ENCODE peak calls at places on chromosomes 12 and 14, in four cellular contexts. A, S, O and D are unnamed samples.

GRCh38 chr12:120235369-120236123 is 30.0 kb downstream of the PXN start:
- DNase-seq in O (no peak), A (no peak), S (no peak), D (no peak)

GRCh38 chr14:95237121-95237876 is 80.0 kb upstream of the DICER1 start:
- DNase-seq in O (no peak), A (peak; percentile 80), S (no peak), D (no peak)

GRCh38 chr14:32933623-32933942 is 5.1 kb upstream of the NPAS3 start:
- DNase-seq in S (peak; percentile 32), O (no peak), A (no peak), D (no peak)

GRCh38 chr14:69535230-69535848 is 39.3 kb downstream of the CCDC177 start:
- DNase-seq in O (peak; percentile 71), A (no peak), S (peak; percentile 76), D (no peak)

GRCh38 chr12:121765573-121765972 is 27.9 kb downstream of the RHOF start:
- DNase-seq in A (no peak), O (no peak), S (peak; percentile 61), D (no peak)

GRCh38 chr12:25764892-25765291 is 193.6 kb upstream of the RASSF8 start:
- DNase-seq in A (no peak), S (peak; percentile 65), O (no peak), D (no peak)

GRCh38 chr12:50283924-50284236 is 560 bp upstream of the LIMA1 start:
- DNase-seq in A (no peak), S (peak; percentile 58), O (no peak), D (no peak)

GRCh38 chr12:64625243-64626077 is 15.2 kb downstream of the RASSF3 start:
- DNase-seq in O (no peak), A (no peak), S (peak; percentile 91), D (peak; percentile 69)

GRCh38 chr12:52629251-52630103 is 11.1 kb upstream of the KRT73 start:
- DNase-seq in O (no peak), S (no peak), A (no peak), D (no peak)

GRCh38 chr12:9699898-9700605 is 30.5 kb downstream of the CLEC2D start:
- DNase-seq in A (no peak), O (no peak), S (peak; percentile 33), D (no peak)

GRCh38 chr12:94372379-94372930 is 87.2 kb downstream of the CEP83 start:
- DNase-seq in S (no peak), A (no peak), O (no peak), D (no peak)

GRCh38 chr14:95274283-95274682 is 45.4 kb downstream of the CLMN start:
- DNase-seq in A (no peak), S (no peak), O (no peak), D (no peak)

GRCh38 chr14:31884776-31885379 is 192.2 kb upstream of the ARHGAP5 start:
- DNase-seq in O (no peak), S (peak; percentile 13), A (no peak), D (no peak)

GRCh38 chr12:12786371-12786715 is 884 bp downstream of the APOLD1 start:
- DNase-seq in A (no peak), S (peak; percentile 70), O (no peak), D (no peak)

GRCh38 chr12:40827923-40828592 is 135.8 kb downstream of the CNTN1 start:
- DNase-seq in O (no peak), S (no peak), A (no peak), D (no peak)